ENCODE peak calls at places on chromosomes 12 and 14, in six cellular contexts. X is heart right ventricle, E is WERI-Rb-1, N is left ventricle myocardium inferior, Z is Peyer's patch, V is pancreas. Q is an unnamed sample. For H3K27me3, the result is how much of the 10 kb centered on the place peaks cover.

GRCh38 chr14:75123991-75124390 is 2.9 kb downstream of the NEK9 start:
- DNase-seq in X (no peak), E (no peak), N (no peak), Z (no peak), V (no peak), Q (no peak)

GRCh38 chr12:102343361-102344121 is 136.8 kb downstream of the IGF1 start:
- DNase-seq in X (no peak), E (peak), N (no peak), Z (no peak), V (no peak), Q (no peak)

GRCh38 chr14:69086537-69086936 is 66.4 kb downstream of the DCAF5 start:
- DNase-seq in X (no peak), E (no peak), N (no peak), Z (no peak), V (no peak), Q (no peak)

GRCh38 chr12:16603265-16603915 is 2.6 kb downstream of the LMO3 start:
- DNase-seq in X (no peak), E (no peak), N (no peak), Z (no peak), V (no peak), Q (no peak)

GRCh38 chr14:32980887-32981501 is 42.3 kb downstream of the NPAS3 start:
- DNase-seq in X (no peak), E (no peak), N (no peak), Z (no peak), V (no peak), Q (no peak)

GRCh38 chr12:101018540-101018939 is 191.5 kb downstream of the SLC5A8 start:
- DNase-seq in X (no peak), E (no peak), N (no peak), Z (no peak), V (no peak), Q (no peak)

GRCh38 chr12:62934799-62935674 is at the start of gene PPM1H:
- DNase-seq in X (peak), E (peak), N (peak), Z (peak), V (peak), Q (peak)

GRCh38 chr14:21528381-21529348 is 2.5 kb upstream of the SALL2 start:
- DNase-seq in X (no peak), E (no peak), N (no peak), Z (no peak), V (no peak), Q (no peak)

GRCh38 chr12:75756771-75757170 is 245.4 kb upstream of the KRR1 start:
- DNase-seq in X (no peak), E (no peak), N (no peak), Z (no peak), V (no peak), Q (no peak)

GRCh38 chr12:116236148-116236731 is 41.3 kb downstream of the MED13L start:
- DNase-seq in X (peak), E (peak), N (peak), Z (no peak), V (no peak), Q (no peak)

GRCh38 chr12:22657538-22657937 is 32.6 kb downstream of the ETNK1 start:
- DNase-seq in X (no peak), E (no peak), N (no peak), Z (no peak), V (no peak), Q (no peak)

GRCh38 chr12:51262758-51263177 is 7.4 kb downstream of the SMAGP start:
- DNase-seq in X (no peak), E (peak), N (no peak), Z (peak), V (peak), Q (peak)

GRCh38 chr12:5780536-5780935 is 164.5 kb downstream of the ANO2 start:
- DNase-seq in X (no peak), E (no peak), N (no peak), Z (no peak), V (no peak), Q (no peak)

GRCh38 chr12:65825573-65826512 is 1.6 kb downstream of the HMGA2 start:
- DNase-seq in X (peak), E (peak), N (no peak), Z (peak), V (peak), Q (peak)

GRCh38 chr12:104121001-104121400 is 17.0 kb downstream of the NFYB start:
- DNase-seq in X (no peak), E (no peak), N (no peak), Z (no peak), V (no peak), Q (no peak)

GRCh38 chr12:52126050-52126604 is 46.6 kb downstream of the SMIM41 start:
- DNase-seq in X (no peak), E (no peak), N (no peak), Z (no peak), V (peak), Q (peak)

GRCh38 chr14:64937176-64937820 is 5.2 kb downstream of the GPX2 start:
- DNase-seq in X (no peak), E (no peak), N (peak), Z (no peak), V (no peak), Q (no peak)

GRCh38 chr12:75658286-75658685 is 146.9 kb upstream of the KRR1 start:
- DNase-seq in X (no peak), E (no peak), N (no peak), Z (no peak), V (no peak), Q (no peak)

GRCh38 chr14:97107070-97107469 is 309.9 kb downstream of the VRK1 start:
- DNase-seq in X (no peak), E (no peak), N (no peak), Z (no peak), V (no peak), Q (no peak)

GRCh38 chr14:68247867-68248266 is 428.3 kb downstream of the RAD51B start:
- DNase-seq in X (no peak), E (no peak), N (no peak), Z (no peak), V (no peak), Q (no peak)

GRCh38 chr12:55965941-55966407 is at the start of gene PMEL:
- DNase-seq in X (no peak), E (no peak), N (no peak), Z (no peak), V (no peak), Q (no peak)

GRCh38 chr12:55002355-55002754 is 17.4 kb upstream of the NEUROD4 start:
- DNase-seq in X (no peak), E (no peak), N (no peak), Z (no peak), V (no peak), Q (no peak)

GRCh38 chr12:122423258-122424165 is 1.0 kb upstream of the CLIP1 start:
- DNase-seq in X (peak), E (peak), N (no peak), Z (no peak), V (no peak), Q (no peak)

GRCh38 chr14:101665478-101666078 is 95.9 kb upstream of the PPP2R5C start:
- DNase-seq in X (no peak), E (peak), N (no peak), Z (no peak), V (no peak), Q (no peak)

GRCh38 chr14:97977711-97978261 is 1180.6 kb downstream of the VRK1 start:
- DNase-seq in X (peak), E (no peak), N (peak), Z (peak), V (peak), Q (peak)

GRCh38 chr14:77955816-77956796 is 156.2 kb downstream of the ADCK1 start:
- DNase-seq in X (no peak), E (no peak), N (no peak), Z (no peak), V (no peak), Q (no peak)

GRCh38 chr12:31206038-31206670 is 119.8 kb downstream of the SINHCAF start:
- DNase-seq in X (no peak), E (no peak), N (no peak), Z (no peak), V (no peak), Q (no peak)

GRCh38 chr14:72641086-72641485 is 252.8 kb downstream of the DPF3 start:
- DNase-seq in X (no peak), E (no peak), N (no peak), Z (no peak), V (no peak), Q (no peak)

GRCh38 chr12:5200276-5201087 is 156.8 kb downstream of the KCNA5 start:
- DNase-seq in X (peak), E (peak), N (peak), Z (peak), V (peak), Q (peak)

GRCh38 chr12:103820881-103821489 is 20.0 kb downstream of the NT5DC3 start:
- DNase-seq in X (no peak), E (no peak), N (no peak), Z (no peak), V (no peak), Q (no peak)

GRCh38 chr14:35814371-35815005 is 5.4 kb upstream of the RALGAPA1 start:
- DNase-seq in X (peak), E (peak), N (no peak), Z (no peak), V (peak), Q (no peak)

GRCh38 chr12:19915392-19916192 is 452.7 kb upstream of the PDE3A start:
- DNase-seq in X (peak), E (no peak), N (no peak), Z (no peak), V (no peak), Q (no peak)

GRCh38 chr12:119175115-119175514 is 3.6 kb upstream of the HSPB8 start:
- DNase-seq in X (no peak), E (no peak), N (no peak), Z (no peak), V (no peak), Q (no peak)

GRCh38 chr12:75099215-75099614 is 110.4 kb downstream of the KCNC2 start:
- DNase-seq in X (no peak), E (no peak), N (no peak), Z (no peak), V (no peak), Q (no peak)

GRCh38 chr12:82745062-82745461 is 58.4 kb downstream of the TMTC2 start:
- DNase-seq in X (no peak), E (no peak), N (no peak), Z (no peak), V (no peak), Q (no peak)

GRCh38 chr12:128783129-128783574 is 40.6 kb downstream of the SLC15A4 start:
- DNase-seq in X (no peak), E (no peak), N (no peak), Z (no peak), V (no peak), Q (no peak)

GRCh38 chr12:120853188-120853587 is 51.0 kb downstream of the SPPL3 start:
- DNase-seq in X (no peak), E (no peak), N (no peak), Z (no peak), V (no peak), Q (no peak)

GRCh38 chr12:48968004-48968403 is 3.5 kb downstream of the WNT10B start:
- DNase-seq in X (no peak), E (no peak), N (no peak), Z (no peak), V (no peak), Q (no peak)

GRCh38 chr14:29536886-29537511 is 390.6 kb downstream of the PRKD1 start:
- DNase-seq in X (no peak), E (no peak), N (no peak), Z (no peak), V (no peak), Q (no peak)

GRCh38 chr12:91381309-91381804 is 198.7 kb upstream of the DCN start:
- DNase-seq in X (peak), E (peak), N (peak), Z (no peak), V (no peak), Q (no peak)
- H3K4me3 ChIP-seq in X (peak), E (no peak), N (peak), Z (peak), V (peak), Q (peak)

GRCh38 chr12:57725851-57726150 is 12.7 kb downstream of the AGAP2 start:
- DNase-seq in X (no peak), E (no peak), N (no peak), Z (no peak), V (no peak), Q (no peak)

GRCh38 chr12:57727758-57728395 is 10.7 kb downstream of the AGAP2 start:
- DNase-seq in X (no peak), E (no peak), N (no peak), Z (no peak), V (no peak), Q (no peak)

GRCh38 chr12:57724936-57725740 is 13.4 kb downstream of the AGAP2 start:
- DNase-seq in X (no peak), E (no peak), N (no peak), Z (no peak), V (no peak), Q (no peak)

GRCh38 chr12:57726884-57727757 is 11.4 kb downstream of the AGAP2 start:
- DNase-seq in X (no peak), E (peak), N (peak), Z (peak), V (peak), Q (no peak)

GRCh38 chr12:57726151-57726883 is 12.2 kb downstream of the AGAP2 start:
- DNase-seq in X (peak), E (peak), N (peak), Z (peak), V (peak), Q (peak)
- H3K27ac ChIP-seq in X (peak), E (peak), N (peak), Z (peak), V (peak), Q (peak)

GRCh38 chr14:92568621-92569479 is 55.3 kb downstream of the RIN3 start:
- DNase-seq in X (peak), E (no peak), N (peak), Z (no peak), V (no peak), Q (no peak)
- H3K27me3 ChIP-seq in X (under half), E (under half), N (under half), Z (under half), V (under half), Q (under half)

GRCh38 chr12:7060353-7060954 is at the start of gene C1S:
- DNase-seq in X (peak), E (peak), N (peak), Z (no peak), V (no peak), Q (no peak)
- H3K4me3 ChIP-seq in X (no peak), E (no peak), N (peak), Z (peak), V (no peak), Q (peak)

DNA sequence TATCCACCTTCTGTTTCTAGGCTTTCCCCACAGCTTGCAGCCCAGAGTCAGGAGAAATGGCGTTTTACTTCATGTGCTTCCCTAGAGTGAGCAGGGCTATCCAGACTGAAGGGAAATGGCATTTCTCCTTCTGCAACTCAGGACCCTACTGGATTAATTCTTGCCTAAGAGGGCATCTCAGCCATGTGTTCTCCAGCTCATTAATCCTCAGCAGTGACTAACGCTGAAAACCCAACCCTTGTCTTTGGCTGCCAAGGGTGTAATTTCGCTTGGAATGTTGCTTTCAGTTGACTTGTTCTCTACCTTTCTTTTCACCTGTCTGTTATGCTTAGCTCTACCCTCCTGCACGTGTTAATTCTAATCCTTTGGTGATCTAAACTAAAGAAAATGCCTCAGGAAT is 21.0 kb upstream of the EMP1 start:
- DNase-seq in X (no peak), E (no peak), N (no peak), Z (no peak), V (no peak), Q (no peak)
- H3K27ac ChIP-seq in X (no peak), E (no peak), N (no peak), Z (no peak), V (no peak), Q (no peak)

GRCh38 chr14:103433902-103434563 is 48.8 kb downstream of the MARK3 start:
- DNase-seq in X (no peak), E (no peak), N (no peak), Z (no peak), V (no peak), Q (no peak)

GRCh38 chr14:103427485-103428443 is 42.5 kb downstream of the MARK3 start:
- DNase-seq in X (peak), E (no peak), N (no peak), Z (no peak), V (no peak), Q (no peak)

GRCh38 chr14:103422981-103423600 is 37.9 kb downstream of the MARK3 start:
- DNase-seq in X (no peak), E (no peak), N (no peak), Z (no peak), V (no peak), Q (no peak)

GRCh38 chr14:103432627-103433026 is 47.4 kb downstream of the MARK3 start:
- DNase-seq in X (no peak), E (no peak), N (no peak), Z (no peak), V (no peak), Q (no peak)

DNA sequence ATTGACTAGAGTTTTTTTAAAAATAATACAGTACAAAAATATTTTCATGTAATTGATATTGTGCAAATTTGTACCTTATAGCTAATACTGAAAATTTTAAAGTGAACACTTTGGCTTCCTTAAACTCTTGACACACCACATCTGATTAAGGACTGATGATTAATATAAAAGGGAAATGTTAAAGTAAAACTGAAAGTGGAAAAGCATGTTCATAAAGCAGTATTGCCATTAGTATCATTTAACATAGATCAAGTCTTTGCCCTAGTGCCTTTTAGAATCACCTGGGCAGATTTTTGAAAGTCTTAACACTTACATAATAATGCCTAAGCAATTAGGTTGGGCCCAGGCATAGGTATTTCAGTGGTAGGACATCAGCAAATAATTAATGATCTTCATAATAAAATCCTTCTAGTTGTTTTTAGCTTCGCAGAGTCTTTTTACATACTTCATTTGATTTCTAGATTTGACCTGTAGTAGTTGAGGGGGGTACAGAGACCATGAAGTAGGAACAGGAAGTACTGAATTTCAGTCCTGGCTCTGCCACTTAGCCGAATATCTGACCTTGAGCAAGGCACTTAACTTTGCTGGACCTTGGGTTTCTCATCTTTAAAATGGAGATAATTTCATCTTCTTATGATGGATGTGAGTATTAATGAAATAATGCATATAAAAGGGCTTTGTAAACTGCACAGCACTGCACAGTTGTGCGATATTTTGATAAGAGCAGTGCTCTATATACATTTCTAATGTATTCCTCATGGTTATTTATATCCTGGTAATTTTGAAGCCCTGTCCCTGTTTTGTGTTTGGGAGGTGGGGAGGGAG is 43.7 kb downstream of the MARK3 start:
- DNase-seq in X (no peak), E (no peak), N (no peak), Z (no peak), V (no peak), Q (no peak)
- H3K27me3 ChIP-seq in X (under half), E (under half), N (under half), Z (under half), V (under half), Q (under half)

GRCh38 chr12:68175566-68176033 is 16.1 kb upstream of the IFNG start:
- DNase-seq in X (no peak), E (no peak), N (no peak), Z (no peak), V (no peak), Q (no peak)
- H3K4me3 ChIP-seq in X (no peak), E (no peak), N (no peak), Z (no peak), V (no peak), Q (no peak)

DNA sequence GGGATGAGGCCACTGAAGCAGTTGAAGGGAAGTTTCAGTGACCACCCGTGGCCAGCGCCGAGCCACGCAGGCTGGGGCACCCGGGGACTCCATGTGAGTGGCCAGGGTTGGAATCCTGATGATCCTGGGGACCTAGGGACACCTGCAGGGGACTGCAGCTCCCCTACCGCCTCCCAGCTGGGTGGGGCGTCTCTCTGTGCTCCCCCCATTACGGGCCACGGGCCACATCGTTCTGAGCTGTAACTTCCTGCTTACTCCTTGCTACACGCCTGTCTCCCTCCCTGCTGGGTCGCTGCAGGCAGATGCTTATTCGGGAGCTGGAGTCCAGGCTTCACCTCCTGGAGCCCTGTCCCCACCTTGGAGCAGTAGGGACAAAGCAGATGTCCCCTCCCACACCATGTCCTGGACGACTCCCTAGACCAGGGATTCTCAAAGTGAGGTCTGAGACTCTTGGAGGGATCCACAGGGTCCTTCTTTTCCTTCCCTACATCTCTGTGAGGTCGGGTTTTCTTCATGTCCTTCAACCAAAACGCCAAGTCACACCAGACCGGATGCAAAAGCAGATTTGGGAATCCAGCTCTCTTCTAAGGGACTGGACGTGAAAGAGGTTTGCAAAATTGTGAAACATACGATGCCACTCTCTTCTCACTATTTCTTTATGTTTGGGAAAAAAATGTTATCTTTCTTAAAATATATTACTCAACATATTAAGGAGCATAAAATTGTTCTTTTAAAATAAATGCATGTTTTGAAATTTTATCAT is 85.9 kb upstream of the NCOR2 start:
- DNase-seq in X (no peak), E (peak), N (peak), Z (no peak), V (no peak), Q (no peak)
- H3K27ac ChIP-seq in X (peak), E (peak), N (peak), Z (no peak), V (no peak), Q (peak)

GRCh38 chr14:94349276-94349675 is 26.1 kb upstream of the SERPINA6 start:
- DNase-seq in X (no peak), E (no peak), N (no peak), Z (no peak), V (no peak), Q (no peak)
- H3K27me3 ChIP-seq in X (under half), E (under half), N (half or more), Z (under half), V (under half), Q (under half)

DNA sequence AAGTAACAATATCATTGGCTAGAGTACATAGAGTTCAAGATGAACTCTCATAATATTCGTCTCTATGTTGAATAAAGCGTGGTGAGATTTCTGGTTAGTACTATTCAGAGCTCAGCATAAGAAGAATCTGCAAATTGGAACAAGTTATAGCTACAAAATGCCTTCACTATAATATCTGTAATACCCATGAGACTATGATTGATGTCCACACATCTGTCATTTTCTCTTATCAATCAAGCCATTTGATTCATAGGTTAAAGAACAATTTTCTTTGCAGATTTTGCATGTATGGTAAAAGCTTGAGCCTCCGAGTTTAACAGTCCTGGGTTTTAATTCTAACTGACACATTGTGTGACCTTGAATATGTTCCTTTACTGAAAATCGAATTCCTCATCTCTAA is 1.4 kb downstream of the SOCS4 start:
- DNase-seq in X (no peak), E (no peak), N (no peak), Z (no peak), V (no peak), Q (no peak)
- H3K4me3 ChIP-seq in X (no peak), E (peak), N (peak), Z (no peak), V (no peak), Q (peak)